ENCODE peak calls at places on chromosomes 2 and 18, in four cellular contexts. A is activated CD4-positive, alpha-beta T cell treated with anti-CD3 and anti-CD28 coated beads for 36 hours; G is pancreas; K is ACHN. E is an unnamed sample.
A peak's percentile ranks its signal among the peaks of the same experiment; 100 is the strongest.

GRCh38 chr18:5584751-5585417 is 41.1 kb upstream of the EPB41L3 start:
- DNase-seq in A (no peak), K (peak; percentile 46), G (no peak), E (no peak)

GRCh38 chr2:233438573-233439147 is 84.4 kb downstream of the DGKD start:
- DNase-seq in A (no peak), G (no peak), K (no peak), E (no peak)

GRCh38 chr2:119491776-119492525 is 32.3 kb downstream of the SCTR start:
- DNase-seq in K (peak; percentile 97), A (no peak), G (peak; percentile 73), E (no peak)

GRCh38 chr18:48815581-48816324 is 135.0 kb downstream of the SMAD7 start:
- DNase-seq in K (no peak), G (no peak), A (peak; percentile 15), E (no peak)

GRCh38 chr2:240961878-240962277 is 36.5 kb upstream of the SNED1 start:
- DNase-seq in A (no peak), K (no peak), G (no peak), E (no peak)

GRCh38 chr2:190079160-190079559 is 16.6 kb upstream of the MSTN start:
- DNase-seq in A (no peak), G (no peak), K (no peak), E (no peak)

GRCh38 chr2:228798931-228799588 is 472.0 kb downstream of the PID1 start:
- DNase-seq in G (peak; percentile 12), K (no peak), A (no peak), E (no peak)

GRCh38 chr2:20632446-20632990 is 18.4 kb downstream of the HS1BP3 start:
- DNase-seq in G (no peak), A (no peak), K (no peak), E (no peak)

GRCh38 chr2:111985514-111985913 is 69.6 kb upstream of the TMEM87B start:
- DNase-seq in K (no peak), A (no peak), G (no peak), E (no peak)

GRCh38 chr2:153474407-153474806 is 4.2 kb downstream of the RPRM start:
- DNase-seq in G (no peak), K (no peak), A (no peak), E (no peak)

GRCh38 chr2:199910338-199911051 is 598 bp upstream of the C2orf69 start:
- DNase-seq in A (no peak), G (no peak), K (no peak), E (no peak)

E was measured in hypothalamus.